ENCODE peak calls at places on chromosome X, in ten cellular contexts. J is T-helper 1 cell; W is nucleus accumbens; I is A549; S is RWPE1; K is stimulated activated CD4-positive, alpha-beta T cell treated with anti-CD3 and anti-CD28 coated beads, Interleukin-4, amount 100 ng/mL, for 4 hours; Q is GM23248; X is OCI-M1; Y is endodermal cell; B is RPMI8226. H is an unnamed sample.

GRCh38 chrX:40148439-40149285 is 50.9 kb upstream of the BCOR start:
- DNase-seq in J (no peak), W (no peak), I (no peak), S (no peak), K (no peak), Q (no peak), X (peak; percentile 80), Y (peak; percentile 87), B (no peak), H (no peak)

GRCh38 chrX:68841251-68842049 is 12.6 kb downstream of the EFNB1 start:
- DNase-seq in J (no peak), W (no peak), I (no peak), S (no peak), K (no peak), Q (no peak), X (no peak), Y (no peak), B (no peak), H (no peak)

GRCh38 chrX:150768132-150768485 is 74.9 kb downstream of the MTMR1 start:
- DNase-seq in J (no peak), W (no peak), I (no peak), S (no peak), K (no peak), Q (no peak), X (no peak), Y (no peak), B (no peak), H (no peak)

GRCh38 chrX:19776753-19777152 is 110.6 kb downstream of the SH3KBP1 start:
- DNase-seq in J (no peak), W (no peak), I (no peak), S (no peak), K (no peak), Q (no peak), X (peak; percentile 2), Y (no peak), B (no peak), H (no peak)

GRCh38 chrX:30865020-30865419 is 24.0 kb downstream of the TAB3 start:
- DNase-seq in J (no peak), W (no peak), I (no peak), S (no peak), K (no peak), Q (peak; percentile 3), X (peak; percentile 46), Y (peak; percentile 56), B (no peak), H (peak; percentile 22)

GRCh38 chrX:51026862-51027261 is 116.3 kb downstream of the BMP15 start:
- DNase-seq in J (no peak), W (no peak), I (no peak), S (no peak), K (no peak), Q (no peak), X (no peak), Y (no peak), B (no peak), H (no peak)

GRCh38 chrX:40845331-40845911 is 110.1 kb upstream of the MED14 start:
- DNase-seq in J (no peak), W (no peak), I (no peak), S (no peak), K (no peak), Q (peak; percentile 94), X (no peak), Y (peak; percentile 75), B (no peak), H (peak; percentile 93)

GRCh38 chrX:1534321-1535168 is 2.4 kb downstream of the P2RY8 start:
- DNase-seq in J (no peak), W (no peak), I (no peak), S (no peak), K (peak; percentile 23), Q (no peak), X (no peak), Y (peak; percentile 74), B (peak; percentile 74), H (no peak)

GRCh38 chrX:38052096-38052495 is 45.7 kb downstream of the SYTL5 start:
- DNase-seq in J (no peak), W (no peak), I (no peak), S (peak; percentile 37), K (no peak), Q (peak; percentile 83), X (peak; percentile 4), Y (no peak), B (no peak), H (peak; percentile 93)

GRCh38 chrX:20515841-20516461 is 249.2 kb upstream of the RPS6KA3 start:
- DNase-seq in J (no peak), W (no peak), I (peak; percentile 22), S (peak; percentile 64), K (no peak), Q (peak; percentile 85), X (peak; percentile 65), Y (no peak), B (peak; percentile 53), H (peak; percentile 90)

GRCh38 chrX:25020391-25021131 is 4.8 kb upstream of the ARX start:
- DNase-seq in J (no peak), W (no peak), I (peak; percentile 80), S (no peak), K (no peak), Q (no peak), X (peak; percentile 47), Y (peak; percentile 94), B (peak; percentile 35), H (no peak)

GRCh38 chrX:17591741-17592110 is 145.6 kb upstream of the SCML1 start:
- DNase-seq in J (no peak), W (no peak), I (no peak), S (peak; percentile 34), K (no peak), Q (peak; percentile 77), X (peak; percentile 71), Y (no peak), B (no peak), H (peak; percentile 65)

GRCh38 chrX:77087529-77088169 is 359.5 kb upstream of the FGF16 start:
- DNase-seq in J (no peak), W (no peak), I (no peak), S (no peak), K (no peak), Q (peak; percentile 23), X (no peak), Y (no peak), B (no peak), H (peak; percentile 32)

GRCh38 chrX:135890087-135890585 is 3.1 kb downstream of the CT45A10 start:
- DNase-seq in J (no peak), W (no peak), I (no peak), S (no peak), K (no peak), Q (no peak), X (no peak), Y (no peak), B (no peak), H (no peak)

GRCh38 chrX:73215263-73215662 is 612 bp upstream of the NAP1L2 start:
- DNase-seq in J (no peak), W (no peak), I (no peak), S (no peak), K (no peak), Q (no peak), X (no peak), Y (no peak), B (no peak), H (no peak)

GRCh38 chrX:39050427-39050826 is 249.2 kb downstream of the MID1IP1 start:
- DNase-seq in J (no peak), W (no peak), I (no peak), S (peak; percentile 17), K (no peak), Q (no peak), X (no peak), Y (no peak), B (no peak), H (no peak)

GRCh38 chrX:45517090-45517973 is 316.7 kb upstream of the DIPK2B start:
- DNase-seq in J (no peak), W (no peak), I (no peak), S (peak; percentile 27), K (no peak), Q (peak; percentile 68), X (no peak), Y (no peak), B (no peak), H (peak; percentile 78)

GRCh38 chrX:40521868-40522450 is 58.8 kb upstream of the ATP6AP2 start:
- DNase-seq in J (no peak), W (peak; percentile 1), I (no peak), S (no peak), K (no peak), Q (no peak), X (no peak), Y (no peak), B (no peak), H (no peak)

GRCh38 chrX:71296806-71297205 is 4.7 kb upstream of the ITGB1BP2 start:
- DNase-seq in J (no peak), W (no peak), I (no peak), S (no peak), K (no peak), Q (no peak), X (no peak), Y (no peak), B (no peak), H (no peak)

GRCh38 chrX:100449696-100450606 is 39.9 kb upstream of the PCDH19 start:
- DNase-seq in J (no peak), W (no peak), I (no peak), S (no peak), K (no peak), Q (no peak), X (no peak), Y (peak; percentile 58), B (no peak), H (peak; percentile 45)

GRCh38 chrX:67545772-67546495 is 2.1 kb downstream of the AR start:
- DNase-seq in J (no peak), W (no peak), I (no peak), S (no peak), K (no peak), Q (peak; percentile 62), X (no peak), Y (peak; percentile 64), B (no peak), H (peak; percentile 17)

GRCh38 chrX:118437283-118437682 is 58.3 kb upstream of the DOCK11 start:
- DNase-seq in J (no peak), W (no peak), I (no peak), S (no peak), K (no peak), Q (no peak), X (no peak), Y (no peak), B (peak; percentile 12), H (no peak)

GRCh38 chrX:150507251-150507856 is 61.1 kb upstream of the MTM1 start:
- DNase-seq in J (no peak), W (no peak), I (no peak), S (no peak), K (no peak), Q (peak; percentile 64), X (no peak), Y (peak; percentile 73), B (no peak), H (no peak)

GRCh38 chrX:41779941-41780340 is 56.0 kb downstream of the GPR82 start:
- DNase-seq in J (no peak), W (no peak), I (no peak), S (no peak), K (no peak), Q (no peak), X (no peak), Y (no peak), B (no peak), H (no peak)

GRCh38 chrX:39618178-39618577 is 479.6 kb downstream of the BCOR start:
- DNase-seq in J (no peak), W (no peak), I (no peak), S (no peak), K (no peak), Q (no peak), X (no peak), Y (no peak), B (no peak), H (no peak)

GRCh38 chrX:30504309-30504708 is 73.3 kb downstream of the TASL start:
- DNase-seq in J (no peak), W (no peak), I (no peak), S (no peak), K (no peak), Q (peak; percentile 38), X (peak; percentile 62), Y (no peak), B (peak; percentile 10), H (peak; percentile 50)